ENCODE peak calls at places on chromosomes 11 and 22, in five cellular contexts. R, H, F, V and J are unnamed samples.
A peak's percentile ranks its signal among the peaks of the same experiment; 100 is the strongest.

GRCh38 chr11:16784671-16785070 is 46.2 kb downstream of the C11orf58 start:
- DNase-seq in R (no peak), H (no peak), F (no peak), V (no peak), J (no peak)

GRCh38 chr11:34305095-34305692 is 52.6 kb downstream of the ABTB2 start:
- DNase-seq in R (no peak), H (no peak), F (peak; percentile 40), V (peak; percentile 27), J (no peak)

GRCh38 chr11:88308576-88308975 is 29.0 kb downstream of the CTSC start:
- DNase-seq in R (no peak), H (no peak), F (no peak), V (no peak), J (no peak)

GRCh38 chr11:85414175-85414574 is 213.0 kb downstream of the DLG2 start:
- DNase-seq in R (no peak), H (no peak), F (no peak), V (no peak), J (no peak)

GRCh38 chr11:3104961-3105790 is 48.0 kb upstream of the CARS1 start:
- DNase-seq in R (no peak), H (peak; percentile 57), F (no peak), V (no peak), J (no peak)

GRCh38 chr11:67670316-67671210 is 3.9 kb downstream of the ALDH3B2 start:
- DNase-seq in R (no peak), H (no peak), F (no peak), V (no peak), J (no peak)

GRCh38 chr11:117315285-117316196 is 515 bp downstream of the BACE1 start:
- DNase-seq in R (no peak), H (no peak), F (no peak), V (peak; percentile 23), J (no peak)

GRCh38 chr22:23836281-23836680 is 2.5 kb downstream of the DERL3 start:
- DNase-seq in R (no peak), H (peak; percentile 42), F (no peak), V (no peak), J (no peak)

GRCh38 chr22:19398206-19398605 is 33.3 kb downstream of the HIRA start:
- DNase-seq in R (no peak), H (no peak), F (no peak), V (no peak), J (no peak)

GRCh38 chr11:106070606-106071005 is 6.5 kb downstream of the KBTBD3 start:
- DNase-seq in R (no peak), H (no peak), F (no peak), V (no peak), J (no peak)

GRCh38 chr11:36375348-36376314 is 79.5 kb downstream of the PRR5L start:
- DNase-seq in R (peak; percentile 26), H (no peak), F (peak; percentile 60), V (peak; percentile 31), J (no peak)

GRCh38 chr11:35662061-35662648 is 420 bp upstream of the TRIM44 start:
- DNase-seq in R (no peak), H (no peak), F (peak; percentile 11), V (no peak), J (no peak)

GRCh38 chr11:1570896-1571759 is 943 bp downstream of the DUSP8 start:
- DNase-seq in R (no peak), H (no peak), F (peak; percentile 5), V (no peak), J (no peak)

GRCh38 chr11:96155627-96156378 is 187.2 kb downstream of the MAML2 start:
- DNase-seq in R (no peak), H (peak; percentile 85), F (peak; percentile 100), V (peak; percentile 91), J (peak; percentile 82)

GRCh38 chr11:24295360-24295759 is 201.5 kb upstream of the LUZP2 start:
- DNase-seq in R (no peak), H (no peak), F (peak; percentile 49), V (no peak), J (no peak)

GRCh38 chr11:132895340-132895739 is 637.0 kb downstream of the OPCML start:
- DNase-seq in R (no peak), H (no peak), F (peak; percentile 95), V (no peak), J (no peak)

GRCh38 chr11:128508785-128509518 is 78.4 kb downstream of the ETS1 start:
- DNase-seq in R (no peak), H (no peak), F (peak; percentile 80), V (no peak), J (no peak)

GRCh38 chr22:27935897-27936296 is 16.8 kb upstream of the PITPNB start:
- DNase-seq in R (no peak), H (no peak), F (no peak), V (no peak), J (no peak)

GRCh38 chr22:24994070-24994763 is 41.7 kb downstream of the KIAA1671 start:
- DNase-seq in R (no peak), H (no peak), F (no peak), V (no peak), J (no peak)

GRCh38 chr22:46737976-46738641 is at the start of gene CERK:
- DNase-seq in R (peak; percentile 56), H (peak; percentile 89), F (peak; percentile 69), V (peak; percentile 36), J (peak; percentile 85)

GRCh38 chr22:29351042-29351441 is 35.5 kb upstream of the RASL10A start:
- DNase-seq in R (no peak), H (no peak), F (no peak), V (no peak), J (no peak)

GRCh38 chr11:117684111-117684510 is 112.9 kb downstream of the DSCAML1 start:
- DNase-seq in R (no peak), H (no peak), F (no peak), V (no peak), J (no peak)

GRCh38 chr11:95119361-95120060 is 29.9 kb downstream of the ENDOD1 start:
- DNase-seq in R (no peak), H (no peak), F (no peak), V (no peak), J (no peak)

GRCh38 chr11:95121687-95122086 is 32.0 kb downstream of the ENDOD1 start:
- DNase-seq in R (no peak), H (no peak), F (no peak), V (no peak), J (no peak)
- H3K4me3 ChIP-seq in R (no peak overlapping the region), H (no peak overlapping the region), F (no peak overlapping the region), V (no peak overlapping the region), J (no peak overlapping the region)

GRCh38 chr11:112174789-112175595 is at the start of gene BCO2:
- DNase-seq in R (peak; percentile 81), H (peak; percentile 85), F (peak; percentile 87), V (peak; percentile 68), J (peak; percentile 86)

GRCh38 chr11:112173152-112173551 is 2.2 kb upstream of the BCO2 start:
- DNase-seq in R (no peak), H (no peak), F (no peak), V (no peak), J (no peak)

GRCh38 chr11:112176077-112176476 is 765 bp downstream of the BCO2 start:
- DNase-seq in R (no peak), H (no peak), F (no peak), V (no peak), J (no peak)

GRCh38 chr11:112177610-112178009 is 2.3 kb downstream of the BCO2 start:
- DNase-seq in R (no peak), H (no peak), F (no peak), V (no peak), J (no peak)

DNA sequence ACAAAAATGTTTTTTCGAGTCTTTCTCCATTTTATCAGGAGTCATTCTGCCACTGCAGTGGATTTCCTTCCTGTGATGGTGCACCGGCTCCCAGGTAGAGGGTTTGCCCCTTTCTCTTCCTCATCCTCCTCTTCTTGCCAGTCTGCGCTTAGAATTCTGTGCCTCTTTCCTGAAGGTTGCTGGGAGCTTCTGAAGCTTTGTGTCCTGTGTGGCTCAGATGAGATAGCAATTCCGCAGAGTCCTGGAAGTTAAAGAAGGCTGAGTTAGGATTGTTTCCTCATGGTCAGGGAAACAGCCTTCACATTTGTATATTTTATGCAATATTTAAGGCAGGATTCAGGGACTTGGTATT is 260 bp downstream of the BCO2 start:
- DNase-seq in R (no peak), H (no peak), F (no peak), V (no peak), J (no peak)
- H3K4me3 ChIP-seq in R (no peak overlapping the region), H (peak overlapping the region; percentile 37), F (peak overlapping the region; percentile 43), V (peak overlapping the region; percentile 24), J (peak overlapping the region; percentile 16)

DNA sequence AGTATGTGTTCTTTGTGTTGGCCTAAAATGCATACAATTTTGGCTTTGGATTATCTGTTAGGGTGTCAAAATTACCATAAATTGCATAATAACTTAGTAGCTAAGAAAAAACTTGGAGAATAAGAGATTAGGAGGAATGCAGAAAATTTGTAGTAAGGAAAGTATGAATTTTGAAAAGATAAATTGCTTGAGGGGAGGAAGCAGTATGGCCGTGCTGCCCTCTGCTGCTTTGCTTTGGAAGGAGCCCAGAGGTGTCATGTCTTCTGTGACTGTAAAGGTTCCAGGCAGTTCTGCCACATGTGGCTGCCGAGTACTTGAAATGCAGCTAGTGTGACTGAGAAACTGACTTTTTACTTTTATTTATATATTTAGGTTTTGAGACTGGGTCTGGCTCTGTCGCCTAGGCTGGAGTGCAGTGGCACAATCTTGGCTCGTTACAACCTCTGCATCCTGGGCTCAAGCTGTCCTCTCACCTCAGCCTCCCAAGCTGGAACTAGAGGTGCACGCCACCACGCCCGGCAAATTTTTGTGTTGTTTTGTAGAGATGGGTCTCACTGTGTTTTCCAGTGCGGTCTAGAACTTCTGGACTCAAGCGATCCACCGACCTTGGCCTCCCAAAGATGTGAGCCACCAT is 1.8 kb downstream of the ADSL start:
- DNase-seq in R (no peak), H (no peak), F (peak; percentile 80), V (no peak), J (no peak)
- H3K4me3 ChIP-seq in R (no peak overlapping the region), H (peak overlapping the region; percentile 70), F (no peak overlapping the region), V (peak overlapping the region; percentile 72), J (no peak overlapping the region)

GRCh38 chr11:61720597-61720996 is 31.8 kb upstream of the MYRF start:
- DNase-seq in R (no peak), H (no peak), F (no peak), V (no peak), J (no peak)

GRCh38 chr11:61719968-61720367 is 32.5 kb upstream of the MYRF start:
- DNase-seq in R (no peak), H (no peak), F (no peak), V (no peak), J (no peak)

GRCh38 chr11:61718046-61718531 is 34.3 kb upstream of the MYRF start:
- DNase-seq in R (no peak), H (no peak), F (no peak), V (no peak), J (no peak)

GRCh38 chr11:61717286-61718033 is 35.0 kb upstream of the MYRF start:
- DNase-seq in R (no peak), H (no peak), F (no peak), V (no peak), J (no peak)

DNA sequence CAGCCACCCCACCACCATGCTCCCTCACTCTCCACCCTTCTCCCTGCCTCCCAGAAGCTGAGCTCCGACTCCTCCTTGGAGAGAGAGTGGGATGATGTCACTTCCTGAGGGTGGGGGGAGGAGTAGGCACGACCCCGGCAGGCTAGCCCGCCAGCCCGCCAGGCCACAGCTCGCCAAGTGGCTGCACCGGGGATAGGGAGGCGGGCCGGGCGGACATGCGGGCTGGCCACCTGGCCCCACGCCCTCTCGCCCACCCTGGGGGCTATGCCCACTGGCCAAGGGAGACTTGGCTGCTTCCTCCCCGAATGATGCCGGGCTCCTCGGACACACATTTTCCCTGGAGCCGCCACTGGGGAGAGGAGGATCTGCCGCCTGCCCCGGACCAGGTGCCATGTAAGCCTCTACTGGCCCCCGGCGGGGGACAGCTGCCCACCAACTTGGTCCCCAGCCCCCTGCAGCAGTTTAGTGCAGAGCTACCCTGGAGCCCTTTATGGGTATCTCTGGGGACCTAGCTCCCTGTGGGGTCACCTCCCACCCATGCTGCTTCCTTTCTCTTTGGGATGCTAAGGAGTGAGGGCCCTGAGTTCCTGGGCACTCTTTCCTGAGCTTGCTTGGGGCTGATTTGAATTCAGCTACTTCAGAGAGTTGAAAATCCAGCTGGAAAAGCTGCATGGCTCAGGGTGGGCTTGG is 33.7 kb upstream of the MYRF start:
- DNase-seq in R (peak; percentile 71), H (no peak), F (peak; percentile 63), V (peak; percentile 84), J (peak; percentile 82)
- H3K4me3 ChIP-seq in R (peak overlapping the region; percentile 79), H (peak overlapping the region; percentile 56), F (peak overlapping the region; percentile 64), V (peak overlapping the region; percentile 49), J (peak overlapping the region; percentile 46)